ENCODE peak calls at places on chromosomes 5 and 9, in four cellular contexts. Y is naive B cell, Z is foreskin melanocyte, A is HS-5. X is an unnamed sample.

GRCh38 chr9:126367139-126367538 is 40.5 kb downstream of the MVB12B start:
- DNase-seq in Y (no peak), A (no peak), Z (no peak), X (no peak)

GRCh38 chr5:139668924-139669680 is 21.0 kb downstream of the CXXC5 start:
- DNase-seq in A (no peak), Z (no peak), Y (no peak), X (no peak)

GRCh38 chr9:97658707-97659106 is 25.1 kb downstream of the NCBP1 start:
- DNase-seq in A (no peak), Z (no peak), Y (no peak), X (no peak)

GRCh38 chr5:135944967-135945560 is 9.7 kb downstream of the LECT2 start:
- DNase-seq in Z (peak), A (peak), Y (peak), X (no peak)

GRCh38 chr5:142437563-142437962 is 112.7 kb upstream of the SPRY4 start:
- DNase-seq in A (no peak), Y (no peak), Z (no peak), X (no peak)

GRCh38 chr5:72465601-72466563 is 41.3 kb downstream of the ZNF366 start:
- DNase-seq in Y (no peak), Z (peak), A (no peak), X (no peak)

GRCh38 chr9:376115-376514 is 161.4 kb downstream of the DOCK8 start:
- DNase-seq in Y (no peak), A (no peak), Z (no peak), X (no peak)

GRCh38 chr9:79134654-79135053 is 437.1 kb upstream of the TLE4 start:
- DNase-seq in Y (no peak), A (no peak), Z (no peak), X (no peak)

GRCh38 chr9:92483896-92484545 is 1.7 kb upstream of the ASPN start:
- DNase-seq in A (no peak), Y (no peak), Z (peak), X (no peak)

GRCh38 chr5:79841172-79841571 is 149.9 kb downstream of the MTX3 start:
- DNase-seq in Y (no peak), A (no peak), Z (no peak), X (no peak)

GRCh38 chr5:81895312-81895711 is 76.5 kb upstream of the ATG10 start:
- DNase-seq in Z (no peak), A (no peak), Y (no peak), X (no peak)

GRCh38 chr5:151448038-151448985 is 909 bp downstream of the SLC36A1 start:
- DNase-seq in Z (no peak), A (no peak), Y (peak), X (peak)

GRCh38 chr9:74824654-74825053 is 63.1 kb downstream of the TRPM6 start:
- DNase-seq in Z (peak), Y (no peak), A (peak), X (no peak)

GRCh38 chr5:157290156-157290980 is 24.4 kb downstream of the CYFIP2 start:
- DNase-seq in A (peak), Y (no peak), Z (peak), X (no peak)

GRCh38 chr5:128629162-128629561 is 91.1 kb upstream of the FBN2 start:
- DNase-seq in A (no peak), Z (no peak), Y (no peak), X (no peak)

GRCh38 chr5:124519396-124519795 is 227.0 kb downstream of the ZNF608 start:
- DNase-seq in Z (peak), Y (peak), A (peak), X (no peak)

GRCh38 chr9:33131505-33132248 is 35.5 kb downstream of the B4GALT1 start:
- DNase-seq in Z (no peak), A (no peak), Y (no peak), X (no peak)

GRCh38 chr9:124835026-124835501 is 18.2 kb upstream of the WDR38 start:
- DNase-seq in Y (no peak), Z (peak), A (no peak), X (no peak)

GRCh38 chr9:124632077-124632621 is 125.0 kb upstream of the NR5A1 start:
- DNase-seq in Z (peak), A (no peak), Y (no peak), X (no peak)

GRCh38 chr9:76603448-76603895 is 144.5 kb downstream of the GCNT1 start:
- DNase-seq in Z (no peak), A (no peak), Y (no peak), X (no peak)

GRCh38 chr9:80841888-80842287 is 847.5 kb downstream of the TLE1 start:
- DNase-seq in A (no peak), Y (no peak), Z (no peak), X (no peak)

GRCh38 chr9:124281934-124282351 is 24.2 kb downstream of the NEK6 start:
- DNase-seq in Z (peak), A (no peak), Y (no peak), X (no peak)

GRCh38 chr9:101737705-101738565 is 512 bp downstream of the GRIN3A start:
- DNase-seq in Z (no peak), A (no peak), Y (no peak), X (no peak)

GRCh38 chr9:109179801-109180523 is 12.9 kb upstream of the FRRS1L start:
- DNase-seq in A (no peak), Y (no peak), Z (no peak), X (no peak)

X was measured in activated effector memory CD4-positive, alpha-beta T cell treated with anti-CD3 and anti-CD28 coated beads, Interleukin-2, amount 50 U/mL, for 16 hours.